ENCODE peak calls at places on chromosomes 3 and 15, in seven cellular contexts. C is neural crest cell, L is RWPE1, B is esophagus muscularis mucosa, S is body of pancreas, H is NB4, V is tibial artery. E is an unnamed sample.

GRCh38 chr15:41495736-41496599 is 2.3 kb downstream of the ITPKA start:
- DNase-seq in C (peak), L (no peak), B (no peak), S (peak), H (no peak), V (no peak), E (no peak)

GRCh38 chr15:58042006-58042405 is 23.5 kb downstream of the ALDH1A2 start:
- DNase-seq in C (no peak), L (no peak), B (no peak), S (no peak), H (no peak), V (no peak), E (no peak)

GRCh38 chr3:160686955-160687535 is 10.1 kb downstream of the ARL14 start:
- DNase-seq in C (no peak), L (no peak), B (no peak), S (no peak), H (peak), V (no peak), E (no peak)

GRCh38 chr15:32685576-32685975 is 32.2 kb upstream of the GREM1 start:
- DNase-seq in C (no peak), L (no peak), B (no peak), S (no peak), H (no peak), V (no peak), E (no peak)

GRCh38 chr3:185646382-185647133 is 60.5 kb downstream of the SENP2 start:
- DNase-seq in C (no peak), L (no peak), B (no peak), S (no peak), H (peak), V (no peak), E (no peak)

GRCh38 chr3:100896994-100897393 is 96.2 kb downstream of the ABI3BP start:
- DNase-seq in C (no peak), L (no peak), B (no peak), S (no peak), H (no peak), V (no peak), E (no peak)

GRCh38 chr3:140995881-140996280 is 54.2 kb downstream of the SLC25A36 start:
- DNase-seq in C (no peak), L (no peak), B (no peak), S (peak), H (no peak), V (no peak), E (no peak)

GRCh38 chr15:74826372-74826819 is at the start of gene CPLX3:
- DNase-seq in C (peak), L (peak), B (no peak), S (peak), H (peak), V (no peak), E (no peak)

GRCh38 chr3:186821429-186822367 is 15.4 kb upstream of the RFC4 start:
- DNase-seq in C (no peak), L (no peak), B (no peak), S (no peak), H (peak), V (no peak), E (no peak)

GRCh38 chr3:72888546-72889309 is 882 bp downstream of the GXYLT2 start:
- DNase-seq in C (peak), L (no peak), B (no peak), S (no peak), H (no peak), V (no peak), E (no peak)

GRCh38 chr3:52194541-52195296 is 3.2 kb upstream of the ALAS1 start:
- DNase-seq in C (no peak), L (no peak), B (no peak), S (peak), H (no peak), V (no peak), E (no peak)

GRCh38 chr3:138949002-138949418 is 2.0 kb downstream of the FOXL2NB start:
- DNase-seq in C (no peak), L (no peak), B (no peak), S (no peak), H (no peak), V (no peak), E (no peak)

GRCh38 chr15:77126927-77127326 is 56.0 kb upstream of the TSPAN3 start:
- DNase-seq in C (no peak), L (no peak), B (no peak), S (no peak), H (no peak), V (no peak), E (no peak)

GRCh38 chr15:64686130-64686735 is 89.2 kb downstream of the RBPMS2 start:
- DNase-seq in C (peak), L (peak), B (no peak), S (peak), H (peak), V (no peak), E (no peak)

GRCh38 chr15:48572823-48573222 is 72.7 kb downstream of the FBN1 start:
- DNase-seq in C (no peak), L (no peak), B (no peak), S (no peak), H (no peak), V (no peak), E (no peak)

GRCh38 chr15:41215708-41216107 is 14.8 kb downstream of the EXD1 start:
- DNase-seq in C (no peak), L (no peak), B (no peak), S (no peak), H (peak), V (no peak), E (no peak)

GRCh38 chr3:78846688-78847087 is 921.1 kb downstream of the ROBO1 start:
- DNase-seq in C (no peak), L (no peak), B (no peak), S (no peak), H (no peak), V (no peak), E (no peak)

GRCh38 chr3:46935168-46935858 is 41.2 kb downstream of the CCDC12 start:
- DNase-seq in C (no peak), L (peak), B (no peak), S (peak), H (peak), V (peak), E (peak)

GRCh38 chr15:43893956-43894355 is 67.2 kb downstream of the WDR76 start:
- DNase-seq in C (no peak), L (no peak), B (no peak), S (peak), H (no peak), V (no peak), E (no peak)

GRCh38 chr3:153130312-153130977 is 31.6 kb upstream of the RAP2B start:
- DNase-seq in C (no peak), L (peak), B (no peak), S (no peak), H (peak), V (no peak), E (no peak)

GRCh38 chr3:152474585-152474984 is 205.9 kb downstream of the MBNL1 start:
- DNase-seq in C (no peak), L (peak), B (no peak), S (no peak), H (peak), V (no peak), E (no peak)

GRCh38 chr3:76735153-76735552 is 304.7 kb upstream of the ROBO2 start:
- DNase-seq in C (no peak), L (no peak), B (no peak), S (peak), H (no peak), V (no peak), E (no peak)

DNA sequence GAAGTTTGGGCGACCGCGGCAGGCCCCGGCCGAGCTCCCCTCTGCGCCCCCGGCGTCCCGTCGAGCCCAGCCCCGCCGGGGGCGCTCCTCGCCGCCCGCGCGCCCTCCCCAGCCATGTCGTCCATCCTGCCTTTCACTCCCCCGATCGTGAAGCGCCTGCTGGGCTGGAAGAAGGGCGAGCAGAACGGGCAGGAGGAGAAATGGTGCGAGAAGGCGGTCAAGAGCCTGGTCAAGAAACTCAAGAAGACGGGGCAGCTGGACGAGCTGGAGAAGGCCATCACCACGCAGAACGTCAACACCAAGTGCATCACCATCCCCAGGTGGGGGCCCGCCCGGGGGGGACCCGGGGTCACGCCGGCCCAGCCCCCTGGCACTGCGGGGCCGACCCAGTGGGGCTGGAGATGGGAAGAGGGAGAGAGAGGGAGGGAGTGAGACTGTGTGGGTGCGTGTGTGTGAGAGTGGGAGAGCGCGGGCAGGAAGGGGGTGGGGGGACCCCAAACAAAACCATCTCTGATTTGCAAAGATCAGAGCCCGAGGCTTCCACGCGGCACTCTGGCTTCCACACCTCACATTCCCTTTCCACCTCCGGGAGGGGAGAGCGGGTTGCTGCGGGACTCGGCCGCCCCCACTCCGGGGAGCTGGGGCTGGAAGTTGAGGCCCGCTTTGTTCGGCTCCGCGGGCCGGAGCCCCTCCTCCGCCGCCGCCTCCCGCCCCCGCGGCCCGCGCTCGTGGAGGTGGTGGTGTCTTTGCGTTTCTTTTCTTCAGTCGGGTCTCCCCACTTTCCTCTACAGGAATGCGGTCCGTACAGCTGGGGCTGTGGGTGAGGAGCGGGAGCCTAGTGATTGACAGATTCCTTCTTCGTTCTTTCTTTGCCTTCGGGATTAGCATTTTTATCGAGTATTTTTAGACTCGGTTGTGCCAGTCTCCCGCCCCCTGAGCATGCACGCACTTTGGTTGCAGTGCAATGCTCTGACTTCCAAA is 929 bp downstream of the SMAD3 start:
- DNase-seq in C (peak), L (no peak), B (no peak), S (peak), H (no peak), V (no peak), E (no peak)
- TF ChIP-seq CTCF in C (no peak), L (no peak), B (no peak), S (no peak), H (no peak), V (no peak), E (no peak)

DNA sequence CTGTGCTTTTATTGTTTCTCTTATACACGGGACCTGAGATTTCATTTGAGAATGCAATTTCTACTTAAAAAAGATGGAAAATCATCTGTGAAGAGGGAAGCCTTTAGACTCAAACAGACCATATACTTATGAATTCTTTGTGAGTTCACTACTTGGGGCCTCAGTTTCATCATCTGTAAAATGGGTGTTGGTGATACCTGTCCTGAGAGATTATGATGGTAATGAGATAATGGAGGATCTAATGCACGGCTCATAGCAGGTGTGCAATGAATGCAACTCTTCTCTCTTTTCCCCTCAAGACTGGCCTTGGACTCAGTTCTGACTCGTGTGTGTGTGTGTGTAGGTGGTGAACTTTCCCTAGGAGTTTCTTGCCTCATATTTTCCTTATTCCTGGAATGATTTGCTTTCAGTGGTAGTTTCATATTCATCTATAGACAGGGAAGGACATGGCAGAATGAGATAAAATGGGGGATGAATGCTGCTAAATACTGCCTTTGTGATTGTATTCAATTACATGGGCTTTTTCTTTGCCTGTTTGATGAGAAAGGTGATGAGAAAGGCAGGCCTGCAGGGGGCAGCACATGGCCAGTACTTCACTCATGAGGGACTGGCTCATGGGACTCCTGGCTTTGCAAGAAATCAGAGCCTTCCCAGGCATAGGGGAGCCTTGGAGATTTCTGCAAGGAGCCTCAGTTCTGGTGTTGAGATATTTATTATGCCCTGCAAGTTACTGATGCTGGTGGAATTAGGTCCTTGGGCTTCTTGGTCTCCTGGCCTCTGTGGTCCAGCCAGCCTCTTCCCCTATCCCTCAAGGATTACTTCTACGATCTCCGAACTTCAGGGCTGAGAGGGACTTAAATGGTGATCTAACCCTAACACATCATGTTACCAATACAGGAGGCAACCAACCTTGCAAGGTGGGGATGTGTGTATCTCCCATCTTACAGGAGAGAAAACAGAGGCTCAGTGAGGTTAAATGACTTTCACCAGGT is 70.7 kb downstream of the RPLP1 start:
- DNase-seq in C (peak), L (peak), B (no peak), S (peak), H (peak), V (peak), E (peak)
- TF ChIP-seq CTCF in C (peak), L (peak), B (peak), S (peak), H (peak), V (peak), E (peak)

GRCh38 chr15:63396546-63396939 is 14.9 kb upstream of the CA12 start:
- DNase-seq in C (no peak), L (no peak), B (no peak), S (peak), H (peak), V (no peak), E (no peak)
- TF ChIP-seq CTCF in C (no peak), L (no peak), B (no peak), S (no peak), H (no peak), V (no peak), E (no peak)

GRCh38 chr3:43838009-43838758 is 147.4 kb downstream of the ABHD5 start:
- DNase-seq in C (no peak), L (no peak), B (no peak), S (no peak), H (no peak), V (no peak), E (no peak)

GRCh38 chr3:43838877-43839276 is 148.1 kb downstream of the ABHD5 start:
- DNase-seq in C (no peak), L (no peak), B (no peak), S (no peak), H (no peak), V (no peak), E (no peak)
- TF ChIP-seq CTCF in C (no peak), L (no peak), B (no peak), S (peak), H (no peak), V (no peak), E (no peak)